ENCODE peak calls at places on chromosomes 11 and 22, in four cellular contexts. One of them, this sample, is unnamed. For H3K9me3, the result is how much of the 10 kb centered on the place peaks cover.

GRCh38 chr11:40885257-40885947 is 574.0 kb downstream of the LRRC4C start:
- DNase-seq in tibial nerve: no peak
- DNase-seq in H1: no peak
- DNase-seq in colonic mucosa: no peak
- DNase-seq in this sample: no peak

GRCh38 chr11:77287615-77288273 is 13.7 kb downstream of the GDPD4 start:
- DNase-seq in tibial nerve: no peak
- DNase-seq in H1: no peak
- DNase-seq in colonic mucosa: no peak
- DNase-seq in this sample: no peak

GRCh38 chr11:131372243-131372930 is 2.0 kb downstream of the NTM start:
- DNase-seq in tibial nerve: no peak
- DNase-seq in H1: no peak
- DNase-seq in colonic mucosa: no peak
- DNase-seq in this sample: no peak

GRCh38 chr22:30226192-30226832 is 20.2 kb downstream of the LIF start:
- DNase-seq in tibial nerve: no peak
- DNase-seq in H1: no peak
- DNase-seq in colonic mucosa: no peak
- DNase-seq in this sample: no peak

GRCh38 chr11:132718711-132719641 is 813.3 kb downstream of the OPCML start:
- DNase-seq in tibial nerve: no peak
- DNase-seq in H1: no peak
- DNase-seq in colonic mucosa: peak
- DNase-seq in this sample: peak

GRCh38 chr11:19919050-19919561 is 206.5 kb downstream of the NAV2 start:
- DNase-seq in tibial nerve: no peak
- DNase-seq in H1: no peak
- DNase-seq in colonic mucosa: no peak
- DNase-seq in this sample: no peak

GRCh38 chr22:46769706-46770105 is 7.3 kb downstream of the TBC1D22A start:
- DNase-seq in tibial nerve: no peak
- DNase-seq in H1: no peak
- DNase-seq in colonic mucosa: no peak
- DNase-seq in this sample: no peak

GRCh38 chr11:10792385-10793068 is 16.2 kb downstream of the EIF4G2 start:
- DNase-seq in tibial nerve: peak
- DNase-seq in H1: peak
- DNase-seq in colonic mucosa: peak
- DNase-seq in this sample: peak

GRCh38 chr11:2289859-2290258 is 11.9 kb downstream of the C11orf21 start:
- DNase-seq in tibial nerve: no peak
- DNase-seq in H1: no peak
- DNase-seq in colonic mucosa: no peak
- DNase-seq in this sample: peak

GRCh38 chr11:125100136-125100535 is 11.3 kb downstream of the TMEM218 start:
- DNase-seq in tibial nerve: no peak
- DNase-seq in H1: no peak
- DNase-seq in colonic mucosa: no peak
- DNase-seq in this sample: no peak

GRCh38 chr11:75161506-75161905 is 10.6 kb downstream of the SLCO2B1 start:
- DNase-seq in tibial nerve: no peak
- DNase-seq in H1: no peak
- DNase-seq in colonic mucosa: no peak
- DNase-seq in this sample: no peak

GRCh38 chr11:63532150-63532549 is 4.5 kb upstream of the PLAAT4 start:
- DNase-seq in tibial nerve: no peak
- DNase-seq in H1: no peak
- DNase-seq in colonic mucosa: no peak
- DNase-seq in this sample: no peak

GRCh38 chr11:72208281-72208680 is 8.3 kb upstream of the FOLR2 start:
- DNase-seq in tibial nerve: no peak
- DNase-seq in H1: no peak
- DNase-seq in colonic mucosa: no peak
- DNase-seq in this sample: peak

GRCh38 chr11:122189259-122189658 is 73.2 kb upstream of the BLID start:
- DNase-seq in tibial nerve: no peak
- DNase-seq in H1: no peak
- DNase-seq in colonic mucosa: no peak
- DNase-seq in this sample: no peak

GRCh38 chr11:120954381-120954780 is 69.5 kb upstream of the TBCEL start:
- DNase-seq in tibial nerve: no peak
- DNase-seq in H1: no peak
- DNase-seq in colonic mucosa: no peak
- DNase-seq in this sample: no peak

GRCh38 chr11:18243783-18244362 is 4.6 kb downstream of the SAA2 start:
- DNase-seq in tibial nerve: peak
- DNase-seq in H1: peak
- DNase-seq in colonic mucosa: peak
- DNase-seq in this sample: peak

GRCh38 chr22:19848298-19849224 is 6.1 kb downstream of the GNB1L start:
- DNase-seq in tibial nerve: no peak
- DNase-seq in H1: no peak
- DNase-seq in colonic mucosa: peak
- DNase-seq in this sample: no peak

GRCh38 chr22:22957090-22957489 is 69.5 kb downstream of the IGLL5 start:
- DNase-seq in tibial nerve: no peak
- DNase-seq in H1: no peak
- DNase-seq in colonic mucosa: no peak
- DNase-seq in this sample: no peak

GRCh38 chr11:3359092-3359824 is 19.7 kb downstream of the ZNF195 start:
- DNase-seq in tibial nerve: no peak
- DNase-seq in H1: no peak
- DNase-seq in colonic mucosa: no peak
- DNase-seq in this sample: no peak

GRCh38 chr11:910044-910588 is 494 bp downstream of the CHID1 start:
- DNase-seq in tibial nerve: no peak
- DNase-seq in H1: no peak
- DNase-seq in colonic mucosa: no peak
- DNase-seq in this sample: peak

GRCh38 chr11:3855808-3856491 is 486 bp downstream of the STIM1 start:
- DNase-seq in tibial nerve: no peak
- DNase-seq in H1: no peak
- DNase-seq in colonic mucosa: peak
- DNase-seq in this sample: peak

GRCh38 chr22:40328551-40328950 is 17.7 kb upstream of the ADSL start:
- DNase-seq in tibial nerve: no peak
- DNase-seq in H1: no peak
- DNase-seq in colonic mucosa: no peak
- DNase-seq in this sample: no peak

GRCh38 chr11:105609832-105610781 is at the start of gene GRIA4:
- DNase-seq in tibial nerve: no peak
- DNase-seq in H1: no peak
- DNase-seq in colonic mucosa: peak
- DNase-seq in this sample: peak

GRCh38 chr22:42932197-42932519 is 75.1 kb upstream of the ARFGAP3 start:
- DNase-seq in tibial nerve: no peak
- DNase-seq in H1: no peak
- DNase-seq in colonic mucosa: no peak
- DNase-seq in this sample: no peak

GRCh38 chr11:11432621-11433319 is 79.7 kb upstream of the CSNK2A3 start:
- DNase-seq in tibial nerve: no peak
- DNase-seq in H1: no peak
- DNase-seq in colonic mucosa: no peak
- DNase-seq in this sample: no peak

GRCh38 chr11:94183886-94184264 is 55.2 kb downstream of the PANX1 start:
- DNase-seq in tibial nerve: peak
- DNase-seq in H1: peak
- DNase-seq in colonic mucosa: peak
- DNase-seq in this sample: peak

GRCh38 chr11:6156628-6157367 is 13.3 kb downstream of the OR52B2 start:
- DNase-seq in tibial nerve: no peak
- DNase-seq in H1: no peak
- DNase-seq in colonic mucosa: no peak
- DNase-seq in this sample: no peak

GRCh38 chr11:11446967-11447366 is 93.9 kb upstream of the CSNK2A3 start:
- DNase-seq in tibial nerve: no peak
- DNase-seq in H1: no peak
- DNase-seq in colonic mucosa: no peak
- DNase-seq in this sample: no peak

GRCh38 chr22:17112491-17113042 is 8.6 kb downstream of the TMEM121B start:
- DNase-seq in tibial nerve: no peak
- DNase-seq in H1: no peak
- DNase-seq in colonic mucosa: no peak
- DNase-seq in this sample: no peak

GRCh38 chr11:16603890-16604783 is 134.3 kb upstream of the C11orf58 start:
- DNase-seq in tibial nerve: peak
- DNase-seq in H1: no peak
- DNase-seq in colonic mucosa: peak
- DNase-seq in this sample: peak

GRCh38 chr11:47438721-47439120 is 10.2 kb downstream of the RAPSN start:
- DNase-seq in tibial nerve: no peak
- DNase-seq in H1: no peak
- DNase-seq in colonic mucosa: no peak
- DNase-seq in this sample: no peak

GRCh38 chr11:110069158-110069737 is 23.9 kb upstream of the ZC3H12C start:
- DNase-seq in tibial nerve: peak
- DNase-seq in H1: no peak
- DNase-seq in colonic mucosa: peak
- DNase-seq in this sample: no peak

DNA sequence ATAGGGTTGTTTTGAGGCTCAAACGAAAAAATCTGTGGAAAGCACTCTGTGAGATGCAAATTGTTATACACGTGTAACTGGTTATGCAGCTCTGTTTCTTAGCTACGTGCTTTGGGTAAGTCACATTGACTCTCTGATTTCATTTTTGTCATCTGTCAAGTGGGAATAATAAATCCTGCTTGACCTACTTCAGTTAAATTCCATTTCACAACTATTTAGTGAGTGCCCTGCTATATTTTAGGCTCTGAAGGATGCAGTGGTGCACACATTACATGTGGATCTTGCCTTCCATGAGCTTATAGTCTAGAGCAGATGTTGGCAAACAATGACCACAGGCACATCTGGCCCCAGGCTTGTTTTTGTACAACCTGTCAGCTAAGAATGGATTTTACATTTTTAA is 133.6 kb upstream of the PLET1 start:
- DNase-seq in tibial nerve: no peak
- DNase-seq in H1: no peak
- DNase-seq in colonic mucosa: no peak
- DNase-seq in this sample: no peak
- H3K4me3 ChIP-seq in tibial nerve: no peak
- H3K4me3 ChIP-seq in H1: no peak
- H3K4me3 ChIP-seq in colonic mucosa: no peak
- H3K4me3 ChIP-seq in this sample: no peak

GRCh38 chr11:70572974-70573260 is 174.6 kb downstream of the CTTN start:
- DNase-seq in tibial nerve: no peak
- DNase-seq in H1: no peak
- DNase-seq in colonic mucosa: no peak
- DNase-seq in this sample: no peak
- H3K9me3 ChIP-seq in tibial nerve: under half
- H3K9me3 ChIP-seq in H1: under half
- H3K9me3 ChIP-seq in colonic mucosa: under half
- H3K9me3 ChIP-seq in this sample: under half

GRCh38 chr11:86052697-86053641 is 15.9 kb downstream of the PICALM start:
- DNase-seq in tibial nerve: no peak
- DNase-seq in H1: no peak
- DNase-seq in colonic mucosa: no peak
- DNase-seq in this sample: no peak
- H3K4me3 ChIP-seq in tibial nerve: no peak
- H3K4me3 ChIP-seq in H1: no peak
- H3K4me3 ChIP-seq in colonic mucosa: no peak
- H3K4me3 ChIP-seq in this sample: no peak

DNA sequence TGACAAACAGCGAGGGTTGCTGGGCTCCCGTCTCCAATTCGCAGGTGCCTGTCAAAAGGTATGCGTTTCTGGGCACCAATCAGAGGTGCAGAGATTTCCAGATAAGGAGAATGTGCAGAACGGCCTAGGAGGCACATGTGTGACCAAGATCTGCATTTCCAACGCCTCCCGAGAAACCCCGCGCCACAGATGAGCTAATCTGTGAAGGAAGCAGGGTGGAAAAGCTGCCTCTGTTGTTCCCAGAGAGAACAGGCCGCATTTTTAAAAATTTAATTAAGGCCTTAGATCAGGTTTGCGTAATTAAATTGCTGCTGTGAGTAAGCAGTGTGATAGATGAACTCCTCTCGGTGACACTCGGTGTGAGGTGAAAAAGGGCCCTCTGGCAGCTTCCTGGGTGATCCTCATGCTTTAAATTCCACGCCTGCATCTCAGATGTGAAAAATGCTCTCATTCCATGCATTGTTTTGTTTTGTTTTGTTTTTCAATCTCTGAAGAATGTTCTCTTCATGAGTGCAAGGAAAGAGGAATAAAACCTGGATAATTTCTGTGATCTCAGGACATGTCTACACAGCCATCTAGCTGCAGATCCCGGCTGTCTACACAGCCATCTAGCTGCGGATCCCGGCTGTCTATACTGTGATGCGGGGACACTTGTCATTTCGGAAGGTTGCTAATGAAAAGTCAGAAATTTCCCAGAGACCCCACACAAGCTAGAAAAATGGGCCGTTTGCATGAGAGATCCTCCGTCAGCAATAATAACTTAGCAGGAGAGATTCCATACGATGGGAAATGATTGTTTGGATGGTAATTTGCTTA is 1398.9 kb downstream of the BRD1 start:
- DNase-seq in tibial nerve: no peak
- DNase-seq in H1: no peak
- DNase-seq in colonic mucosa: no peak
- DNase-seq in this sample: no peak
- H3K9me3 ChIP-seq in tibial nerve: under half
- H3K9me3 ChIP-seq in H1: under half
- H3K9me3 ChIP-seq in colonic mucosa: under half
- H3K9me3 ChIP-seq in this sample: under half